ENCODE peak calls at places on chromosomes 4 and X, in five cellular contexts. H is HFFc6, Q is left ventricle myocardium inferior, J is tibial artery, L is lower leg skin. U is an unnamed sample.

GRCh38 chrX:18272222-18272621 is 51.5 kb upstream of the BEND2 start:
- DNase-seq in J (no peak), H (no peak), L (no peak), Q (no peak), U (no peak)

GRCh38 chrX:71144651-71145050 is at the start of gene NLGN3:
- DNase-seq in Q (no peak), J (no peak), H (no peak), L (no peak), U (no peak)

GRCh38 chr4:749771-750666 is 44.4 kb downstream of the PCGF3 start:
- DNase-seq in L (no peak), Q (no peak), J (no peak), H (no peak), U (no peak)

GRCh38 chr4:110058677-110059076 is 139.7 kb downstream of the ELOVL6 start:
- DNase-seq in L (no peak), H (no peak), Q (no peak), J (no peak), U (no peak)

GRCh38 chrX:39749728-39750127 is 348.0 kb downstream of the BCOR start:
- DNase-seq in Q (no peak), J (no peak), H (no peak), L (no peak), U (no peak)

GRCh38 chr4:75254745-75255144 is 259.5 kb downstream of the RCHY1 start:
- DNase-seq in H (no peak), Q (no peak), L (no peak), J (no peak), U (no peak)

GRCh38 chr4:150482581-150482980 is 99.4 kb upstream of the MAB21L2 start:
- DNase-seq in H (no peak), L (no peak), J (no peak), Q (no peak), U (no peak)

GRCh38 chr4:52891743-52892142 is 29.6 kb downstream of the RASL11B start:
- DNase-seq in Q (no peak), L (no peak), H (no peak), J (no peak), U (no peak)

GRCh38 chr4:15729910-15730533 is 27.2 kb downstream of the BST1 start:
- DNase-seq in L (no peak), H (peak), J (no peak), Q (no peak), U (no peak)

GRCh38 chrX:790780-791360 is 160.3 kb downstream of the SHOX start:
- DNase-seq in J (no peak), H (no peak), L (peak), Q (no peak), U (no peak)

GRCh38 chrX:41475611-41476241 is 28.6 kb downstream of the NYX start:
- DNase-seq in J (no peak), H (no peak), Q (no peak), L (peak), U (no peak)

GRCh38 chr4:48450740-48451139 is 32.4 kb upstream of the SLC10A4 start:
- DNase-seq in L (no peak), Q (no peak), J (no peak), H (no peak), U (no peak)

GRCh38 chrX:97756879-97757278 is 873.2 kb downstream of the RPA4 start:
- DNase-seq in Q (no peak), H (no peak), J (no peak), L (no peak), U (no peak)
- TF ChIP-seq CTCF in Q (no peak), H (no peak), J (no peak), L (no peak), U (no peak)

DNA sequence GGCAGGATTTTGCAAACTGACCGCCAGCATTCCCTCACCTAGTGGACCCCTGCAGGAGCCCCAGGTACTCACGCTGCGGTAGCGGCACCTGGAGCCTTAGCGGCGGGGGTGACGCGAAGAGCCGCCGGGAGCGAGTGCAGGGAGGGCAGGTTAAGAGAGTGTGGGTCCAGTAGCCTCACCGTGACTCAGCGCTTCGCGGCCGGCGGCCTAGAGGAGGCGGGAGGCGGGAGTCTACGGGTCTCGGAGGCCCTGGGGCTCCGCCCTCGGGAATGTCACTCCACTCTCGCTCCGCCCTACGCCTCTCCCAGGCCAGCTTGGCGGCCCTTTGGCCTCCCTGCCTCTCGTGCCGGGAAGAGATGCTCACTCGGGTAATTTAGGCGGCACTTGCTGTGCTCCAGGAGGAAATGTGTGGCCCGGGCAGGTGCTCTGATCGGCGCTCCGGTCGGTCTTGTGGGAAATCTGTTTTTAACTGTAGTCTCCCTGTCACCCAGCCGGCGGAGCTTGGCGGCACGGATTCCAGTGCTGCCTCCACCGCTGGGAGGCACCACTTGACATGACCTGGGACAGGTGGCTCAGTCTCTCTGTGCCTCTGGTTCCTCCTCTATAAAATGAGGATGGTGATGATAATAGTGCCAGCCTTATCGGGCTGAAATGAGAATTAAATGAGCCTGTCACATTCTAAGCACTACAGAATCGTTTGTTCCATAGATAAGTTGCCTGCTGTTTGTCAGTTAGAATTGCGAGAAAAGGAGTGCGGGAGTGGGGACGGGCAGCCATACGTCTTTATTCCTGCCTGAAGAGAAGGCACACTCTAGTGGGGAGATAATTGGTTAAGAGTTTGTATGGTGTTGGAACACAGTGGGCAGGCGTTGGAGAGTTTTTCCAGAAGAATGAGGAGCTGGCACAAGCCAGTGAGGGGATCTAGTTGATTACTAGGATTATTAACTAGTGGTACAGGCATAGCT is at the start of gene PIR:
- DNase-seq in H (peak), Q (peak), L (peak), J (peak), U (peak)
- TF ChIP-seq CTCF in H (peak), Q (peak), L (no peak), J (peak), U (peak)

GRCh38 chrX:128504496-128504895 is 452.3 kb upstream of the ACTRT1 start:
- DNase-seq in L (no peak), H (no peak), J (no peak), Q (no peak), U (no peak)
- TF ChIP-seq CTCF in L (no peak), H (no peak), J (no peak), Q (no peak), U (no peak)

GRCh38 chr4:184980261-184980660 is 38.0 kb upstream of the HELT start:
- DNase-seq in Q (no peak), L (no peak), H (no peak), J (no peak), U (no peak)

GRCh38 chr4:184988611-184989010 is 29.7 kb upstream of the HELT start:
- DNase-seq in Q (no peak), J (no peak), H (no peak), L (peak), U (no peak)

GRCh38 chr4:184979461-184980124 is 38.7 kb upstream of the HELT start:
- DNase-seq in J (no peak), L (peak), H (no peak), Q (no peak), U (no peak)

GRCh38 chr4:184987493-184988031 is 30.7 kb upstream of the HELT start:
- DNase-seq in Q (no peak), L (peak), H (no peak), J (no peak), U (no peak)

GRCh38 chr4:184983660-184984356 is 34.5 kb upstream of the HELT start:
- DNase-seq in H (peak), J (no peak), Q (peak), L (peak), U (peak)
- TF ChIP-seq CTCF in H (peak), J (peak), Q (peak), L (no peak), U (no peak)

GRCh38 chr4:146508229-146508939 is 13.4 kb downstream of the SLC10A7 start:
- DNase-seq in L (no peak), J (no peak), Q (no peak), H (no peak), U (no peak)

GRCh38 chr4:146513548-146513947 is 8.2 kb downstream of the SLC10A7 start:
- DNase-seq in H (no peak), L (no peak), J (no peak), Q (no peak), U (no peak)

GRCh38 chr4:146511381-146511780 is 10.4 kb downstream of the SLC10A7 start:
- DNase-seq in L (no peak), Q (no peak), H (no peak), J (no peak), U (no peak)

GRCh38 chr4:146507607-146508006 is 14.1 kb downstream of the SLC10A7 start:
- DNase-seq in Q (no peak), H (no peak), J (no peak), L (no peak), U (no peak)

DNA sequence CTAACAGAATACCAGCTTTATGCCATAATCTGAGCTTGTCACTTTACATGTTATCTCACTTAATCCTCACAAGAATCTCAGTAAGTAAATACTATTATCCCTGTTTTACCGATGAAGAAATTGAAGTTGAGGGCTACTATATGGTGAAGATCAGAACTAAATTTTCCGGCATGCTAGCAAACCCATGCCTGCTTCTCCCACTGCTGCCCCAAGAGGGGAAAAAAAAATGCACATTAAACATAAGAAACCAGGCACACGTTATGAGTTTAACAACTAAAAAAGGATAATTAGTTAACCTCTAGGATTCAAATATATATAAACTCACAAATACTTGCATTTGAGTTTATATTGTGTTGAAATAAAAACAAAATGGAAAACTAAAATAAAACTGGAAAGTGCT is 10.8 kb downstream of the SLC10A7 start:
- DNase-seq in L (no peak), H (no peak), J (no peak), Q (no peak), U (no peak)
- TF ChIP-seq CTCF in L (no peak), H (peak), J (no peak), Q (no peak), U (no peak)